ENCODE peak calls at places on chromosome 11, in nine cellular contexts. F, X, G, U, N, V, Q, P and A are unnamed samples.

GRCh38 chr11:95891423-95892177 is 32.3 kb downstream of the MTMR2 start:
- DNase-seq in F (no peak), X (no peak), G (no peak), U (no peak), N (no peak), V (no peak), Q (no peak), P (no peak), A (no peak)

GRCh38 chr11:134411887-134412507 is at the start of gene B3GAT1:
- DNase-seq in F (no peak), X (no peak), G (no peak), U (no peak), N (no peak), V (no peak), Q (peak; percentile 25), P (no peak), A (no peak)

GRCh38 chr11:120290945-120291344 is 34.2 kb upstream of the TLCD5 start:
- DNase-seq in F (no peak), X (no peak), G (no peak), U (no peak), N (no peak), V (no peak), Q (no peak), P (no peak), A (no peak)

GRCh38 chr11:62719302-62719978 is 7.8 kb downstream of the HNRNPUL2 start:
- DNase-seq in F (no peak), X (no peak), G (no peak), U (no peak), N (no peak), V (no peak), Q (no peak), P (no peak), A (no peak)

GRCh38 chr11:3010521-3011275 is 18.6 kb upstream of the NAP1L4 start:
- DNase-seq in F (no peak), X (no peak), G (no peak), U (no peak), N (no peak), V (no peak), Q (no peak), P (no peak), A (no peak)

GRCh38 chr11:112467721-112468120 is 207.1 kb upstream of the PLET1 start:
- DNase-seq in F (no peak), X (no peak), G (no peak), U (no peak), N (no peak), V (no peak), Q (no peak), P (no peak), A (no peak)

GRCh38 chr11:86291466-86292262 is 10.4 kb upstream of the HIKESHI start:
- DNase-seq in F (peak; percentile 74), X (peak; percentile 63), G (no peak), U (no peak), N (peak; percentile 14), V (no peak), Q (peak; percentile 52), P (no peak), A (no peak)

GRCh38 chr11:78262710-78263109 is 74.0 kb downstream of the USP35 start:
- DNase-seq in F (no peak), X (no peak), G (no peak), U (no peak), N (no peak), V (no peak), Q (no peak), P (no peak), A (no peak)

GRCh38 chr11:122678406-122678805 is 22.9 kb downstream of the UBASH3B start:
- DNase-seq in F (no peak), X (no peak), G (no peak), U (no peak), N (no peak), V (no peak), Q (no peak), P (no peak), A (no peak)

GRCh38 chr11:66050581-66051231 is 1.5 kb upstream of the SF3B2 start:
- DNase-seq in F (no peak), X (no peak), G (no peak), U (no peak), N (no peak), V (no peak), Q (no peak), P (no peak), A (no peak)

GRCh38 chr11:125621995-125622394 is 3.0 kb upstream of the CHEK1 start:
- DNase-seq in F (no peak), X (peak; percentile 59), G (no peak), U (no peak), N (no peak), V (no peak), Q (no peak), P (no peak), A (no peak)

GRCh38 chr11:57301711-57302423 is 22.9 kb downstream of the TNKS1BP1 start:
- DNase-seq in F (no peak), X (no peak), G (no peak), U (no peak), N (no peak), V (no peak), Q (no peak), P (no peak), A (no peak)

GRCh38 chr11:125423247-125423849 is 72.7 kb downstream of the FEZ1 start:
- DNase-seq in F (no peak), X (no peak), G (no peak), U (no peak), N (no peak), V (no peak), Q (no peak), P (no peak), A (no peak)

GRCh38 chr11:613369-613968 is 2.3 kb downstream of the IRF7 start:
- DNase-seq in F (peak; percentile 80), X (peak; percentile 55), G (peak; percentile 48), U (peak; percentile 55), N (peak; percentile 72), V (no peak), Q (peak; percentile 54), P (no peak), A (peak; percentile 43)

GRCh38 chr11:65127473-65128181 is 5.5 kb downstream of the MRPL49 start:
- DNase-seq in F (no peak), X (no peak), G (no peak), U (no peak), N (no peak), V (no peak), Q (no peak), P (no peak), A (no peak)

GRCh38 chr11:117172678-117173421 is 5.7 kb upstream of the SIDT2 start:
- DNase-seq in F (no peak), X (peak; percentile 87), G (no peak), U (no peak), N (no peak), V (no peak), Q (no peak), P (no peak), A (no peak)

GRCh38 chr11:71246559-71246958 is 5.8 kb downstream of the SHANK2 start:
- DNase-seq in F (no peak), X (no peak), G (no peak), U (no peak), N (no peak), V (no peak), Q (no peak), P (no peak), A (peak; percentile 7)

GRCh38 chr11:2178906-2179494 is 7.4 kb upstream of the TH start:
- DNase-seq in F (no peak), X (peak; percentile 19), G (no peak), U (no peak), N (no peak), V (no peak), Q (no peak), P (no peak), A (no peak)

GRCh38 chr11:11742486-11742885 is 99.3 kb upstream of the USP47 start:
- DNase-seq in F (no peak), X (no peak), G (no peak), U (no peak), N (no peak), V (no peak), Q (no peak), P (no peak), A (no peak)

GRCh38 chr11:82979824-82980223 is 78.3 kb downstream of the DDIAS start:
- DNase-seq in F (no peak), X (no peak), G (no peak), U (no peak), N (no peak), V (no peak), Q (no peak), P (no peak), A (no peak)

GRCh38 chr11:17734986-17735822 is 623 bp downstream of the KCNC1 start:
- DNase-seq in F (peak; percentile 40), X (peak; percentile 82), G (no peak), U (peak; percentile 86), N (no peak), V (peak; percentile 38), Q (no peak), P (peak; percentile 27), A (peak; percentile 72)

GRCh38 chr11:17611049-17611448 is 64.0 kb downstream of the OTOG start:
- DNase-seq in F (no peak), X (no peak), G (no peak), U (no peak), N (no peak), V (no peak), Q (no peak), P (no peak), A (no peak)

GRCh38 chr11:86718553-86718952 is 46.1 kb upstream of the ME3 start:
- DNase-seq in F (no peak), X (no peak), G (no peak), U (no peak), N (no peak), V (no peak), Q (no peak), P (no peak), A (no peak)

GRCh38 chr11:34609850-34610249 is 11.0 kb upstream of the EHF start:
- DNase-seq in F (no peak), X (no peak), G (no peak), U (no peak), N (no peak), V (no peak), Q (no peak), P (no peak), A (no peak)

GRCh38 chr11:9982127-9982795 is 311.8 kb downstream of the SBF2 start:
- DNase-seq in F (no peak), X (peak; percentile 20), G (no peak), U (no peak), N (no peak), V (no peak), Q (no peak), P (no peak), A (no peak)

GRCh38 chr11:36312593-36312990 is 16.5 kb downstream of the PRR5L start:
- DNase-seq in F (no peak), X (peak; percentile 60), G (no peak), U (no peak), N (no peak), V (no peak), Q (no peak), P (peak; percentile 69), A (no peak)

GRCh38 chr11:3222003-3222855 is 3.6 kb upstream of the MRGPRG start:
- DNase-seq in F (no peak), X (no peak), G (no peak), U (no peak), N (no peak), V (no peak), Q (no peak), P (no peak), A (peak; percentile 38)

GRCh38 chr11:33829430-33830141 is 55.3 kb upstream of the FBXO3 start:
- DNase-seq in F (peak; percentile 40), X (peak; percentile 82), G (no peak), U (peak; percentile 16), N (no peak), V (no peak), Q (peak; percentile 5), P (peak; percentile 39), A (no peak)

GRCh38 chr11:77068461-77069335 is 1.9 kb downstream of the CAPN5 start:
- DNase-seq in F (no peak), X (no peak), G (no peak), U (no peak), N (no peak), V (no peak), Q (no peak), P (no peak), A (peak; percentile 46)

GRCh38 chr11:2975594-2975993 is 16.5 kb downstream of the NAP1L4 start:
- DNase-seq in F (peak; percentile 14), X (peak; percentile 44), G (no peak), U (no peak), N (no peak), V (no peak), Q (no peak), P (no peak), A (no peak)

GRCh38 chr11:85182437-85183109 is 444.6 kb downstream of the DLG2 start:
- DNase-seq in F (no peak), X (no peak), G (no peak), U (no peak), N (no peak), V (peak; percentile 2), Q (peak; percentile 62), P (no peak), A (no peak)